ENCODE peak calls at places on chromosomes 6 and 20, in five cellular contexts. One of them, this sample, is unnamed.

GRCh38 chr20:18679020-18679419 is 91.2 kb downstream of the DTD1 start:
- DNase-seq in tibial artery: no peak
- DNase-seq in AG09309: no peak
- DNase-seq in osteocyte: no peak
- DNase-seq in AG10803: peak
- DNase-seq in this sample: no peak

GRCh38 chr6:14454467-14454763 is 336.8 kb downstream of the CD83 start:
- DNase-seq in tibial artery: no peak
- DNase-seq in AG09309: no peak
- DNase-seq in osteocyte: no peak
- DNase-seq in AG10803: no peak
- DNase-seq in this sample: no peak

GRCh38 chr6:140353536-140353935 is 979.1 kb upstream of the CITED2 start:
- DNase-seq in tibial artery: no peak
- DNase-seq in AG09309: no peak
- DNase-seq in osteocyte: no peak
- DNase-seq in AG10803: no peak
- DNase-seq in this sample: no peak

GRCh38 chr20:58147628-58148370 is 80.7 kb downstream of the ANKRD60 start:
- DNase-seq in tibial artery: no peak
- DNase-seq in AG09309: no peak
- DNase-seq in osteocyte: no peak
- DNase-seq in AG10803: no peak
- DNase-seq in this sample: no peak

GRCh38 chr6:110656492-110656891 is 158.8 kb downstream of the CDK19 start:
- DNase-seq in tibial artery: no peak
- DNase-seq in AG09309: no peak
- DNase-seq in osteocyte: no peak
- DNase-seq in AG10803: no peak
- DNase-seq in this sample: no peak

GRCh38 chr20:53875452-53875851 is 194.9 kb downstream of the BCAS1 start:
- DNase-seq in tibial artery: no peak
- DNase-seq in AG09309: no peak
- DNase-seq in osteocyte: no peak
- DNase-seq in AG10803: no peak
- DNase-seq in this sample: no peak

GRCh38 chr20:54172856-54173652 is 732 bp downstream of the CYP24A1 start:
- DNase-seq in tibial artery: no peak
- DNase-seq in AG09309: no peak
- DNase-seq in osteocyte: no peak
- DNase-seq in AG10803: no peak
- DNase-seq in this sample: no peak

GRCh38 chr20:14284443-14284842 is 53.0 kb downstream of the FLRT3 start:
- DNase-seq in tibial artery: no peak
- DNase-seq in AG09309: no peak
- DNase-seq in osteocyte: no peak
- DNase-seq in AG10803: no peak
- DNase-seq in this sample: no peak

GRCh38 chr20:17556842-17557674 is 12.8 kb upstream of the DSTN start:
- DNase-seq in tibial artery: peak
- DNase-seq in AG09309: no peak
- DNase-seq in osteocyte: no peak
- DNase-seq in AG10803: peak
- DNase-seq in this sample: no peak

GRCh38 chr6:167849846-167850459 is 23.2 kb downstream of the AFDN start:
- DNase-seq in tibial artery: no peak
- DNase-seq in AG09309: no peak
- DNase-seq in osteocyte: no peak
- DNase-seq in AG10803: no peak
- DNase-seq in this sample: no peak

GRCh38 chr6:111727041-111727440 is 121.4 kb upstream of the TRAF3IP2 start:
- DNase-seq in tibial artery: no peak
- DNase-seq in AG09309: peak
- DNase-seq in osteocyte: no peak
- DNase-seq in AG10803: peak
- DNase-seq in this sample: no peak

GRCh38 chr20:19495905-19496703 is 262.0 kb upstream of the RIN2 start:
- DNase-seq in tibial artery: peak
- DNase-seq in AG09309: peak
- DNase-seq in osteocyte: no peak
- DNase-seq in AG10803: peak
- DNase-seq in this sample: no peak

GRCh38 chr6:158797331-158798202 is 21.6 kb downstream of the EZR start:
- DNase-seq in tibial artery: no peak
- DNase-seq in AG09309: peak
- DNase-seq in osteocyte: no peak
- DNase-seq in AG10803: peak
- DNase-seq in this sample: no peak

GRCh38 chr6:142275146-142276006 is 26.4 kb upstream of the ADGRG6 start:
- DNase-seq in tibial artery: no peak
- DNase-seq in AG09309: no peak
- DNase-seq in osteocyte: no peak
- DNase-seq in AG10803: no peak
- DNase-seq in this sample: no peak

GRCh38 chr6:128932061-128932460 is 49.1 kb downstream of the LAMA2 start:
- DNase-seq in tibial artery: no peak
- DNase-seq in AG09309: no peak
- DNase-seq in osteocyte: no peak
- DNase-seq in AG10803: peak
- DNase-seq in this sample: no peak

GRCh38 chr6:131858765-131859490 is 51.1 kb downstream of the ENPP1 start:
- DNase-seq in tibial artery: no peak
- DNase-seq in AG09309: peak
- DNase-seq in osteocyte: no peak
- DNase-seq in AG10803: peak
- DNase-seq in this sample: no peak

GRCh38 chr6:122043421-122043820 is 356.0 kb upstream of the HSF2 start:
- DNase-seq in tibial artery: no peak
- DNase-seq in AG09309: no peak
- DNase-seq in osteocyte: no peak
- DNase-seq in AG10803: no peak
- DNase-seq in this sample: no peak

DNA sequence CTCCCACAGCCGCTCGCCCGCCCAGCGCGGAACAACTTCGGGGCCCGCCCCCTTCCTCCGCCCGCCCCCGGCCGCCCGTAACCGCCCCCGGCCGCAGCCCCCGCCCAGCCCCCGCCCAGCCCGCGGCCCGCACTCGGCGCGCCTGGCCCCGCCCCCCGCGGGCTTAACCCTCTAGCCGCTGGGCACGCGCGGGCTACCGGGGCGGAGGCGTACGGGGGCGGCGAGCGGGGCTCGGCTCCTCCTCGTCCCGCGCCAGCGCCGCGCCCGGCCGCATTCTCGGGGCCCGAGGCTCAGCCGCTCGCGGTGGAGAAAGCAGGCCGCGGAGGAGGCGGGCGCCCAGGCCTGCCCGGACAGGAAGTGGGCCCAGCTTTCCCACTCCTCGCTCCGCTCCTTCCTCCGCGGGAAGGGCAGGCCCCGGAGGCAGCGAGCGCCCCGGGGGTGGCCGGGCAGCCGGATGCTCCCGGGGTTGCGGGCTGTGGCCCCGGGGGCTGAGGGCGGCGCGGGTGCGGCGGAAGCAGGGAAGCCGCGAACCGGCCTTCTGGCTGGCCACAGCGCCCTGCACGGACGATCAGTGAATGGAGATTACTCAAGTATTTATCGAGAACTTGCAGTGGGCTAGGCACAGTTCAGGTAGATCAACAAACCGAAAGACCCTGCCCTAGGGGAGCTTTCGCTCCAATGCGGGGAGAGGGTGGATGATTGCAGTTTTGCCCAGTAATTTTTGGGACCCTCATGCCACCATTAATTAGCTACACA is at the start of gene TRAM2:
- DNase-seq in tibial artery: peak
- DNase-seq in AG09309: no peak
- DNase-seq in osteocyte: peak
- DNase-seq in AG10803: peak
- DNase-seq in this sample: peak
- TF ChIP-seq CTCF in tibial artery: peak
- TF ChIP-seq CTCF in AG09309: no peak
- TF ChIP-seq CTCF in osteocyte: peak
- TF ChIP-seq CTCF in AG10803: peak
- TF ChIP-seq CTCF in this sample: peak

GRCh38 chr6:148617522-148617921 is 129.3 kb upstream of the UST start:
- DNase-seq in tibial artery: no peak
- DNase-seq in AG09309: peak
- DNase-seq in osteocyte: no peak
- DNase-seq in AG10803: peak
- DNase-seq in this sample: no peak
- TF ChIP-seq CTCF in tibial artery: no peak
- TF ChIP-seq CTCF in AG09309: no peak
- TF ChIP-seq CTCF in osteocyte: no peak
- TF ChIP-seq CTCF in AG10803: no peak
- TF ChIP-seq CTCF in this sample: no peak

GRCh38 chr6:42175860-42176259 is 2.7 kb downstream of the GUCA1A start:
- DNase-seq in tibial artery: no peak
- DNase-seq in AG09309: no peak
- DNase-seq in osteocyte: no peak
- DNase-seq in AG10803: no peak
- DNase-seq in this sample: no peak
- TF ChIP-seq CTCF in tibial artery: no peak
- TF ChIP-seq CTCF in AG09309: peak
- TF ChIP-seq CTCF in osteocyte: peak
- TF ChIP-seq CTCF in AG10803: peak
- TF ChIP-seq CTCF in this sample: peak

GRCh38 chr6:31158863-31159855 is 770 bp downstream of the TCF19 start:
- DNase-seq in tibial artery: no peak
- DNase-seq in AG09309: no peak
- DNase-seq in osteocyte: no peak
- DNase-seq in AG10803: peak
- DNase-seq in this sample: no peak
- TF ChIP-seq CTCF in tibial artery: no peak
- TF ChIP-seq CTCF in AG09309: peak
- TF ChIP-seq CTCF in osteocyte: no peak
- TF ChIP-seq CTCF in AG10803: peak
- TF ChIP-seq CTCF in this sample: no peak

This sample was measured in type B pancreatic cell.